ENCODE peak calls at places on chromosomes 4 and X, in four cellular contexts. One of them, this sample, is unnamed.
A peak's percentile ranks its signal among the peaks of the same experiment; 100 is the strongest.

GRCh38 chrX:150899191-150899757 is 806 bp upstream of the CD99L2 start:
- DNase-seq in GM12878: no peak
- DNase-seq in WTC11: peak; percentile 40
- DNase-seq in K562: peak; percentile 20
- DNase-seq in this sample: peak; percentile 37

GRCh38 chr4:123170843-123171242 is 225.8 kb upstream of the SPRY1 start:
- DNase-seq in GM12878: no peak
- DNase-seq in WTC11: no peak
- DNase-seq in K562: no peak
- DNase-seq in this sample: no peak

GRCh38 chr4:176065365-176066249 is at the start of gene WDR17:
- DNase-seq in GM12878: peak; percentile 48
- DNase-seq in WTC11: peak; percentile 96
- DNase-seq in K562: peak; percentile 60
- DNase-seq in this sample: peak; percentile 97

GRCh38 chr4:87819281-87819919 is 13.4 kb upstream of the MEPE start:
- DNase-seq in WTC11: peak; percentile 23
- DNase-seq in GM12878: no peak
- DNase-seq in K562: peak; percentile 29
- DNase-seq in this sample: no peak

GRCh38 chrX:139204903-139205667 is 325.5 kb upstream of the F9 start:
- DNase-seq in GM12878: no peak
- DNase-seq in WTC11: peak; percentile 62
- DNase-seq in K562: peak; percentile 62
- DNase-seq in this sample: peak; percentile 27

GRCh38 chrX:100098660-100099375 is 311.3 kb downstream of the PCDH19 start:
- DNase-seq in K562: no peak
- DNase-seq in WTC11: no peak
- DNase-seq in GM12878: no peak
- DNase-seq in this sample: no peak

GRCh38 chrX:37926700-37927099 is 79.3 kb upstream of the DYNLT3 start:
- DNase-seq in GM12878: peak; percentile 4
- DNase-seq in WTC11: no peak
- DNase-seq in K562: peak; percentile 12
- DNase-seq in this sample: peak; percentile 8

GRCh38 chr4:110231869-110232268 is 33.5 kb upstream of the ELOVL6 start:
- DNase-seq in WTC11: no peak
- DNase-seq in K562: peak; percentile 29
- DNase-seq in GM12878: no peak
- DNase-seq in this sample: no peak

GRCh38 chr4:118741456-118741855 is 56.3 kb downstream of the METTL14 start:
- DNase-seq in WTC11: no peak
- DNase-seq in GM12878: no peak
- DNase-seq in K562: no peak
- DNase-seq in this sample: no peak

GRCh38 chr4:73538162-73538561 is 56.6 kb downstream of the AFM start:
- DNase-seq in WTC11: no peak
- DNase-seq in GM12878: peak; percentile 20
- DNase-seq in K562: no peak
- DNase-seq in this sample: no peak
- TF ChIP-seq USF1 in WTC11: no peak
- TF ChIP-seq USF1 in GM12878: no peak
- TF ChIP-seq USF1 in K562: no peak
- TF ChIP-seq USF1 in this sample: no peak

GRCh38 chr4:105241456-105241855 is 94.8 kb downstream of the TET2 start:
- DNase-seq in K562: no peak
- DNase-seq in GM12878: no peak
- DNase-seq in WTC11: no peak
- DNase-seq in this sample: no peak
- TF ChIP-seq USF1 in K562: no peak
- TF ChIP-seq USF1 in GM12878: no peak
- TF ChIP-seq USF1 in WTC11: no peak
- TF ChIP-seq USF1 in this sample: no peak

GRCh38 chrX:154489182-154489581 is 1.2 kb downstream of the SLC10A3 start:
- DNase-seq in GM12878: no peak
- DNase-seq in WTC11: no peak
- DNase-seq in K562: no peak
- DNase-seq in this sample: no peak
- TF ChIP-seq USF1 in GM12878: no peak
- TF ChIP-seq USF1 in WTC11: no peak
- TF ChIP-seq USF1 in K562: no peak
- TF ChIP-seq USF1 in this sample: no peak

DNA sequence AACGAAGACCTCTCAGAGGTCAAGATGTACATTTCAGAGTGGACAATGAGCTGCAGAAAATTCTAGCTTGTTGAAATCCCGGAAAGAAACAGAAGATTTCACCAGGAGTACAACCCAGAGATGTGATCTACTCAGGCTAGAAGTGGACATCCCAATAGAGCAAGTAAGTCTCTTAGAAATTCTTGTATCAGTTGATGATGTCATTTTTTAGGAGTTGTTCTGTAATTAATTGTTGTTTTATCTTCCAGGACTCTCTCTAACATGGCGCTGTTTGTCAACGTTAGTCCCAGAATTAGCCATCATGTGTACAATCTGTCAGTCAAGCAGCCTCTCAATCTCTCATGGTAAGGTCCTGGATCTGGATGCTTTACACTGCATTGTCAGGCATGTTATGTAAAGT is 174.4 kb downstream of the GRIA3 start:
- DNase-seq in WTC11: no peak
- DNase-seq in K562: no peak
- DNase-seq in GM12878: no peak
- DNase-seq in this sample: no peak
- TF ChIP-seq USF1 in WTC11: no peak
- TF ChIP-seq USF1 in K562: no peak
- TF ChIP-seq USF1 in GM12878: no peak
- TF ChIP-seq USF1 in this sample: no peak

GRCh38 chr4:15951781-15952180 is 11.2 kb downstream of the FGFBP2 start:
- DNase-seq in K562: no peak
- DNase-seq in WTC11: no peak
- DNase-seq in GM12878: no peak
- DNase-seq in this sample: no peak

GRCh38 chr4:15944895-15945294 is 6.4 kb upstream of the FGFBP1 start:
- DNase-seq in GM12878: no peak
- DNase-seq in WTC11: no peak
- DNase-seq in K562: no peak
- DNase-seq in this sample: no peak

GRCh38 chr4:15945516-15945915 is 7.0 kb upstream of the FGFBP1 start:
- DNase-seq in WTC11: no peak
- DNase-seq in K562: no peak
- DNase-seq in GM12878: no peak
- DNase-seq in this sample: no peak

GRCh38 chr4:15947684-15948083 is 9.1 kb upstream of the FGFBP1 start:
- DNase-seq in K562: no peak
- DNase-seq in WTC11: no peak
- DNase-seq in GM12878: no peak
- DNase-seq in this sample: no peak

GRCh38 chr4:15948826-15949225 is 10.3 kb upstream of the FGFBP1 start:
- DNase-seq in WTC11: no peak
- DNase-seq in GM12878: no peak
- DNase-seq in K562: no peak
- DNase-seq in this sample: no peak
- TF ChIP-seq USF1 in WTC11: no peak
- TF ChIP-seq USF1 in GM12878: no peak
- TF ChIP-seq USF1 in K562: no peak
- TF ChIP-seq USF1 in this sample: no peak

GRCh38 chrX:130902446-130902782 is 595 bp downstream of the ENOX2 start:
- DNase-seq in WTC11: no peak
- DNase-seq in GM12878: no peak
- DNase-seq in K562: no peak
- DNase-seq in this sample: no peak
- TF ChIP-seq USF1 in WTC11: no peak
- TF ChIP-seq USF1 in GM12878: no peak
- TF ChIP-seq USF1 in K562: no peak
- TF ChIP-seq USF1 in this sample: no peak

GRCh38 chrX:19628006-19628575 is 112.8 kb upstream of the MAP3K15 start:
- DNase-seq in WTC11: no peak
- DNase-seq in K562: no peak
- DNase-seq in GM12878: no peak
- DNase-seq in this sample: no peak
- TF ChIP-seq USF1 in WTC11: no peak
- TF ChIP-seq USF1 in K562: no peak
- TF ChIP-seq USF1 in GM12878: no peak
- TF ChIP-seq USF1 in this sample: no peak

This sample was measured in SK-N-SH.